ENCODE peak calls at places on chromosomes 16 and 17, in four cellular contexts. One of them, this sample, is unnamed.

GRCh38 chr16:78505544-78506371 is 406.3 kb downstream of the WWOX start:
- DNase-seq in stomach: peak; percentile 33
- DNase-seq in MM.1S: no peak
- DNase-seq in astrocyte of the cerebellum: peak; percentile 12
- DNase-seq in this sample: no peak

GRCh38 chr16:1244881-1245280 is 4.4 kb downstream of the TPSAB1 start:
- DNase-seq in stomach: no peak
- DNase-seq in MM.1S: no peak
- DNase-seq in astrocyte of the cerebellum: no peak
- DNase-seq in this sample: no peak

GRCh38 chr17:19250421-19251141 is 13.4 kb downstream of the EPN2 start:
- DNase-seq in stomach: no peak
- DNase-seq in MM.1S: no peak
- DNase-seq in astrocyte of the cerebellum: no peak
- DNase-seq in this sample: no peak

GRCh38 chr16:15776572-15776971 is 80.3 kb downstream of the MYH11 start:
- DNase-seq in stomach: no peak
- DNase-seq in MM.1S: no peak
- DNase-seq in astrocyte of the cerebellum: no peak
- DNase-seq in this sample: no peak

GRCh38 chr16:67163903-67164558 is 514 bp upstream of the HSF4 start:
- DNase-seq in stomach: no peak
- DNase-seq in MM.1S: no peak
- DNase-seq in astrocyte of the cerebellum: no peak
- DNase-seq in this sample: no peak

GRCh38 chr16:12674096-12674495 is 129.6 kb downstream of the CPPED1 start:
- DNase-seq in stomach: no peak
- DNase-seq in MM.1S: no peak
- DNase-seq in astrocyte of the cerebellum: no peak
- DNase-seq in this sample: no peak

GRCh38 chr17:79044462-79044861 is 20.5 kb downstream of the C1QTNF1 start:
- DNase-seq in stomach: no peak
- DNase-seq in MM.1S: no peak
- DNase-seq in astrocyte of the cerebellum: no peak
- DNase-seq in this sample: no peak

GRCh38 chr16:30606004-30606403 is 4.2 kb downstream of the ZNF689 start:
- DNase-seq in stomach: no peak
- DNase-seq in MM.1S: no peak
- DNase-seq in astrocyte of the cerebellum: no peak
- DNase-seq in this sample: no peak

GRCh38 chr16:30470170-30470512 is 2.4 kb upstream of the ITGAL start:
- DNase-seq in stomach: no peak
- DNase-seq in MM.1S: no peak
- DNase-seq in astrocyte of the cerebellum: no peak
- DNase-seq in this sample: no peak

GRCh38 chr17:19329136-19329535 is 33.4 kb downstream of the B9D1 start:
- DNase-seq in stomach: no peak
- DNase-seq in MM.1S: no peak
- DNase-seq in astrocyte of the cerebellum: no peak
- DNase-seq in this sample: no peak

GRCh38 chr16:19294156-19294649 is 8.7 kb downstream of the CLEC19A start:
- DNase-seq in stomach: no peak
- DNase-seq in MM.1S: peak; percentile 84
- DNase-seq in astrocyte of the cerebellum: no peak
- DNase-seq in this sample: no peak

GRCh38 chr17:28001149-28001548 is 41.3 kb upstream of the NLK start:
- DNase-seq in stomach: no peak
- DNase-seq in MM.1S: peak; percentile 9
- DNase-seq in astrocyte of the cerebellum: no peak
- DNase-seq in this sample: no peak

GRCh38 chr16:23423496-23424049 is 29.4 kb downstream of the COG7 start:
- DNase-seq in stomach: peak; percentile 83
- DNase-seq in MM.1S: no peak
- DNase-seq in astrocyte of the cerebellum: peak; percentile 98
- DNase-seq in this sample: peak; percentile 86

GRCh38 chr16:23691483-23692189 is 12.9 kb downstream of the PLK1 start:
- DNase-seq in stomach: no peak
- DNase-seq in MM.1S: no peak
- DNase-seq in astrocyte of the cerebellum: no peak
- DNase-seq in this sample: no peak

GRCh38 chr17:69525920-69526841 is 111.7 kb downstream of the MAP2K6 start:
- DNase-seq in stomach: peak; percentile 37
- DNase-seq in MM.1S: peak; percentile 54
- DNase-seq in astrocyte of the cerebellum: peak; percentile 55
- DNase-seq in this sample: peak; percentile 69

GRCh38 chr17:75238684-75239191 is 22.7 kb downstream of the GGA3 start:
- DNase-seq in stomach: peak; percentile 57
- DNase-seq in MM.1S: peak; percentile 77
- DNase-seq in astrocyte of the cerebellum: peak; percentile 33
- DNase-seq in this sample: no peak

GRCh38 chr17:76271669-76272540 is 6.8 kb downstream of the UBALD2 start:
- DNase-seq in stomach: peak; percentile 58
- DNase-seq in MM.1S: no peak
- DNase-seq in astrocyte of the cerebellum: no peak
- DNase-seq in this sample: no peak
- TF ChIP-seq CTCF in stomach: no peak
- TF ChIP-seq CTCF in MM.1S: no peak
- TF ChIP-seq CTCF in astrocyte of the cerebellum: no peak
- TF ChIP-seq CTCF in this sample: peak; percentile 3

GRCh38 chr16:25038239-25038954 is 23.2 kb upstream of the ARHGAP17 start:
- DNase-seq in stomach: no peak
- DNase-seq in MM.1S: no peak
- DNase-seq in astrocyte of the cerebellum: no peak
- DNase-seq in this sample: no peak
- TF ChIP-seq CTCF in stomach: no peak
- TF ChIP-seq CTCF in MM.1S: no peak
- TF ChIP-seq CTCF in astrocyte of the cerebellum: no peak
- TF ChIP-seq CTCF in this sample: no peak

GRCh38 chr16:74766729-74767128 is 7.9 kb downstream of the FA2H start:
- DNase-seq in stomach: no peak
- DNase-seq in MM.1S: no peak
- DNase-seq in astrocyte of the cerebellum: no peak
- DNase-seq in this sample: no peak
- TF ChIP-seq CTCF in stomach: no peak
- TF ChIP-seq CTCF in MM.1S: no peak
- TF ChIP-seq CTCF in astrocyte of the cerebellum: no peak
- TF ChIP-seq CTCF in this sample: peak; percentile 11

GRCh38 chr16:56519459-56520250 is at the start of gene BBS2:
- DNase-seq in stomach: peak; percentile 94
- DNase-seq in MM.1S: peak; percentile 96
- DNase-seq in astrocyte of the cerebellum: peak; percentile 65
- DNase-seq in this sample: no peak
- TF ChIP-seq CTCF in stomach: no peak
- TF ChIP-seq CTCF in MM.1S: no peak
- TF ChIP-seq CTCF in astrocyte of the cerebellum: no peak
- TF ChIP-seq CTCF in this sample: no peak

DNA sequence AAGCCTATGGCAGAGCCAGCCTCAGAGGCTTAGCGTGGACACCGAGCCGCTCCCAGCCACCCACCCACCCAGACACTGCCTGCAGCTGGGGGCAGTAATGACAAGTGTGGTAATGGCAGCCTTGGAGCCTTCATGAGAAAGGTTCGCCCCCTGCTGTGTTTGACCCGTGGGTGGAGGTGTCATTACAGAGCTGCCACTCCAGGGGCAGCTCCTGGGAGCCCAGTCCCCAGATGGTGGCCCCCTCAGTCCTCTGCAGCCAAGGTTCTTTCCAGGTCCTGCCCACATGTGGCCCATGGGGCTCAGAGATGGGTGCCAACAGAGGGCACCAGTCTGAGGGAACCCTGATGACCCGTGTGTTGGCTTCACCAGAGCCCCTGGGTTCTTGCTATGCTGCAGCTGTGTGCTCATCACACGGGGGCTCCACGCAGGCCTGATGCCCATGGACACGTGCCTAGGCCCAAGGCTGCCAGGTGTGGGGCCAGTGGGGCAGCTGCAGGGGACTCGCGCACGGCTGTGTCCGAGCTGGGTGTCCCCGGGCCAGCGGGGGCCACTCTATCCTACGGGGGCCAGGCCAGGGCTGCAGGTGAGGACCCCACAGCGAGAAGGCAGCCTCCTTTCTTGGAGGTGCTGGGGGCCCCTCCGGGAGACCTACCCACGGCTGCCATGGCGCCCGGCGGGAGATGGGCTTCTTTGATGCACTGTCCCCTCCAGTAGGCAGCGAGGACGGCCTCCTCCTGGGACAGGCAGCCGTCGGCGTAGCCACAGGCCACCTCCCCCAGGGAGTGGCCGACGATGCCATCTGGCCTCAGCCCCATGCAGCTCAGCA is 8.1 kb downstream of the FASN start:
- DNase-seq in stomach: no peak
- DNase-seq in MM.1S: no peak
- DNase-seq in astrocyte of the cerebellum: no peak
- DNase-seq in this sample: no peak
- TF ChIP-seq CTCF in stomach: no peak
- TF ChIP-seq CTCF in MM.1S: no peak
- TF ChIP-seq CTCF in astrocyte of the cerebellum: no peak
- TF ChIP-seq CTCF in this sample: no peak

DNA sequence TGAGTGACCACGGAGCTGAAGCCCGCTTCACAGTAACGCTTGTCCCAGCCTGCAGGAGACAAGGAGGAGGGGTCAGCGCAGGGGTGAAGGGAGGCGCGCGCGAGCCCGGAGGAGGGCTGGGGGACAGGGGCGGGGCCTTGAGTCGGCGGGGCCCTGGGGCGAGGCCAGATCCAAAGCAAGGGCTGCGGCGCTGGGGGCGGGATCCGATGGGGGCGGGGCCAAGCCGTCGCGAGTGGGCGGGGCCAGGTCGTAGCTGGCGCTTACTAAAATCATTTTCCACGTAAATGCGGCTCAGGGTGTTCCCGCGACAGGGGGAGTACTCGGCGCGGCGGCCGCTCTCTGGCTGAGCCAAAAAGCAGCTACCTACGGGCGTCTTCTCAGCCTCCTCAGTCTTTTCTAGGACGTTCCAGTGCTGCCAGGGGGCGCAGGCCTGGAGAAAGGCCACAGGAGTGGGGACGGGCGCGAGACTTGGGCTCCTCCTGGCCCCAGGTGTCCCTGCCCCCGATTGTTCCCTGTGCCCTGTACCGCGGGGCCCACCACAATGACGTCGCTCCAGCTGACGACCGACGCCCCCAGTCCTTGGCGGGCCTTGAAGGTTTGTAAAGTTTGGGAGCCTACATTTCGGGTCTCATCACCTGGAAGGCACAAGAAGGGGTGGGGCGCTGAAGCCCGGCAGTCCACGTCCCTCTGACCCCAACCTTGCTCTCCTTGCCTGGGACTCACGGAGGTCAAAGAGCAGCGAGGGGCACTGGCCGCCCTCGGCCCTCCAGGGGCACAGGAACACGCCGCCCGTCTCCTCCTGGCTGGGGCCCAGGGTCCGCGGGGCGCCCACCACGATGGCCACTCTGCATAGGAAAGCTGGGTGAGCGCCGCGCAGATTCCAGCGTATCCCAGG is 3.9 kb downstream of the ITGA2B start:
- DNase-seq in stomach: peak; percentile 85
- DNase-seq in MM.1S: peak; percentile 76
- DNase-seq in astrocyte of the cerebellum: peak; percentile 5
- DNase-seq in this sample: no peak
- TF ChIP-seq CTCF in stomach: no peak
- TF ChIP-seq CTCF in MM.1S: peak; percentile 19
- TF ChIP-seq CTCF in astrocyte of the cerebellum: peak; percentile 22
- TF ChIP-seq CTCF in this sample: peak; percentile 23

GRCh38 chr17:57419940-57420522 is 163.7 kb downstream of the MSI2 start:
- DNase-seq in stomach: no peak
- DNase-seq in MM.1S: no peak
- DNase-seq in astrocyte of the cerebellum: no peak
- DNase-seq in this sample: no peak
- TF ChIP-seq CTCF in stomach: no peak
- TF ChIP-seq CTCF in MM.1S: no peak
- TF ChIP-seq CTCF in astrocyte of the cerebellum: no peak
- TF ChIP-seq CTCF in this sample: no peak

This sample was measured in retinal pigment epithelial cell.